ENCODE peak calls at places on chromosomes 4 and X, in seven cellular contexts. M, P, I, O, F, T and U are unnamed samples.

GRCh38 chrX:51894697-51895336 is 1.4 kb downstream of the MAGED1 start:
- DNase-seq in O (peak), P (peak), M (peak), T (peak), F (no peak), I (no peak), U (no peak)

GRCh38 chr4:145097821-145098674 is at the start of the genes ABCE1 and ANAPC10:
- DNase-seq in I (peak), P (peak), O (peak), M (peak), F (peak), T (peak), U (peak)

GRCh38 chr4:6126971-6127745 is 73.2 kb downstream of the JAKMIP1 start:
- DNase-seq in O (no peak), F (no peak), I (no peak), P (no peak), M (no peak), T (no peak), U (no peak)

GRCh38 chr4:155954939-155955338 is 1.3 kb upstream of the CTSO start:
- DNase-seq in T (no peak), I (no peak), M (peak), F (no peak), O (no peak), P (no peak), U (no peak)

GRCh38 chrX:16587776-16588175 is 62.2 kb upstream of the S100G start:
- DNase-seq in T (no peak), I (peak), M (no peak), F (no peak), O (no peak), P (no peak), U (peak)

GRCh38 chr4:186702297-186702696 is 21.4 kb downstream of the FAT1 start:
- DNase-seq in T (no peak), O (no peak), P (no peak), M (no peak), I (no peak), F (no peak), U (no peak)

GRCh38 chr4:25575581-25575980 is 80.1 kb upstream of the SLC34A2 start:
- DNase-seq in O (no peak), M (no peak), T (no peak), F (no peak), P (no peak), I (no peak), U (no peak)

GRCh38 chr4:38117614-38118013 is 157.4 kb downstream of the PTTG2 start:
- DNase-seq in M (no peak), P (no peak), T (no peak), O (no peak), I (no peak), F (no peak), U (no peak)

GRCh38 chr4:879730-880079 is 52.4 kb downstream of the GAK start:
- DNase-seq in T (no peak), F (no peak), I (no peak), P (no peak), M (no peak), O (no peak), U (no peak)

GRCh38 chr4:99117876-99118693 is 26.0 kb downstream of the ADH4 start:
- DNase-seq in F (no peak), M (peak), T (peak), I (peak), O (no peak), P (no peak), U (no peak)

GRCh38 chr4:94947681-94948108 is 189.9 kb downstream of the BMPR1B start:
- DNase-seq in T (peak), I (peak), O (peak), P (no peak), M (no peak), F (peak), U (peak)

GRCh38 chr4:164239976-164240375 is 514.0 kb upstream of the SMIM31 start:
- DNase-seq in P (peak), I (peak), O (no peak), T (no peak), M (no peak), F (no peak), U (no peak)

GRCh38 chr4:7388627-7389026 is 46.1 kb downstream of the PSAPL1 start:
- DNase-seq in F (no peak), T (no peak), M (no peak), P (no peak), I (no peak), O (no peak), U (no peak)

GRCh38 chr4:185213829-185214228 is 4.4 kb downstream of the SNX25 start:
- DNase-seq in P (no peak), F (no peak), O (no peak), T (no peak), M (no peak), I (no peak), U (no peak)

DNA sequence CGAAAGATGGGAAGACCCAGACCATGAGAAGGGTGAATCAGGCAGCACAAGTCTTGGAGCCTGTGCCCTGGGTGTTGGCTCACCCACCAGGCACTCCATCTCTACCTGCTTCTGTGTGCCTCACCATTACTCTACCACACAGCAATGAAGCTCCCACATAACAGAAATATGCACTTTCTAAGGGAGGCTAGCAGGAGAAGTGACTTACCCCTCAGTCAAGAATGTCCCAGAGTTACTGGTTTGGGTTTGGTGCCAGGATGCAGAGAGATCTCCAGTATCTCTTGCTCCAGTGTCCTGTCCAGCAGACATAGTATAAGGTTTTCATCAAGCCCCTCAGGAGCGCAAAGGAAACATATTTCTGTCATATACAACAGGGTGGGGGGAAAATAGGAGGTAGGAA is 11.3 kb upstream of the RAB40A start:
- DNase-seq in P (no peak), T (no peak), F (no peak), I (no peak), M (no peak), O (no peak), U (no peak)
- H2AFZ ChIP-seq in P (no peak), T (no peak), F (no peak), I (no peak), M (no peak), O (no peak), U (no peak)

DNA sequence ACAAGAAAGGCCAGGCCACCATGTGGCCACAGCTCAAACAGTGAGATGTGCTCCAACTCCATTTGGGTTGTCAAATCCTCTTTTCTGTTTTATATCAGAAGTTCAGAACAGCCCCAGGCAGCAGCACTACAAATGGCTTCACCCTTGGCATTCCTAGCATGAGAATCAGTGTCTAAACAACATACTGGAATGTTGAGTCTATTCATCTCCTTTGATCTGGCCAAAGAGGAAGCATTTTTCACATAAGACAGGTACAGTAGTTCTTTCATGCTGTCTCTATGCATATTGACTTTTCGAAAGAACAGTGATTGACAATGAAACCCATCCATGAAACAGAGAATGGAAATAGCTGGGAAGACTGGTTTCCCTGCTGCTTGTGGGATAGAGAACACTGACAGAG is 289.5 kb downstream of the USP46 start:
- DNase-seq in O (no peak), M (no peak), F (no peak), T (peak), P (no peak), I (peak), U (peak)
- H2AFZ ChIP-seq in O (no peak), M (no peak), F (no peak), T (peak), P (no peak), I (no peak), U (no peak)

DNA sequence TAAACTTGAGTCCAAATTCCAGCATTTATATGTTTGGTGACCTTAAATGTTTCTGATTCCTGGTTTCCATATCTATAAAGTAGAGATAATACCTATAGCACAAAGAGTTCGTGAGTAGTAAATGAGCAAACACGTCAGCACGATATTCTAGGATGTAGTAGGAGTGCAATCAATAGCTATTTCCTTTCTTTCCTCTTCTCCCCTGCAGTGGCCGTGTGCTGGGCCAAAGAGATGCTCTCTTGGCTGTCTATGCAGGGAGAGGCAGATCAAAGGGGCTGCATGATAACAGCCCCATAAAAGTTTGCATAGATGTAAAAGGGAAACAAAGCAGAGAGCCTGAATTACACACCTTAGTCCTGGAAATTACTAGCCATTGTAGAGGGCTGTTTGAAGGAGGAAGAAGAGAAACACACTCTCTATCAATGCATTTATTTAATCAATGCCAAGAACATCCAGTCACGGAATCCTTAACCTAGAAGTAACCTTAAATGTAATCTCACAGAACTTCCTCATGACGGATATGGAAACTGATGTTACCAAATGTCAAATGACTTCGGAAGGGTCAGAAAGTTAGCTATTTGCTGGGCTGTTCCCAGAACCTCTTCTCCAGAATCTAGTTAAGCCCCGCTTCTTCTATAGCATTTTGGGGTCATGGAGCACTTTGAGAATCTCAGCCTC is 35.5 kb upstream of the PLAC8 start:
- DNase-seq in P (no peak), O (no peak), I (no peak), M (no peak), T (no peak), F (no peak), U (no peak)
- H2AFZ ChIP-seq in P (no peak), O (no peak), I (no peak), M (no peak), T (no peak), F (no peak), U (peak)

GRCh38 chr4:123547818-123548200 is 151.2 kb downstream of the SPRY1 start:
- DNase-seq in M (no peak), I (no peak), O (no peak), T (no peak), P (no peak), F (no peak), U (no peak)

GRCh38 chr4:123547167-123547817 is 150.7 kb downstream of the SPRY1 start:
- DNase-seq in T (peak), I (peak), O (peak), M (no peak), P (no peak), F (peak), U (peak)

GRCh38 chr4:123546661-123547060 is 150.1 kb downstream of the SPRY1 start:
- DNase-seq in F (no peak), M (no peak), I (no peak), P (no peak), O (no peak), T (peak), U (no peak)

GRCh38 chr4:123545569-123546122 is 149.1 kb downstream of the SPRY1 start:
- DNase-seq in M (no peak), T (peak), O (no peak), I (no peak), P (peak), F (no peak), U (no peak)

GRCh38 chr4:123546123-123546654 is 149.6 kb downstream of the SPRY1 start:
- DNase-seq in O (no peak), F (no peak), T (no peak), P (no peak), I (no peak), M (no peak), U (no peak)
- H2AFZ ChIP-seq in O (peak), F (no peak), T (peak), P (no peak), I (peak), M (no peak), U (peak)

GRCh38 chr4:90025248-90025647 is 101.9 kb upstream of the CCSER1 start:
- DNase-seq in T (peak), I (peak), P (no peak), M (peak), F (no peak), O (no peak), U (peak)

GRCh38 chr4:90030202-90030601 is 97.0 kb upstream of the CCSER1 start:
- DNase-seq in F (no peak), T (no peak), P (no peak), O (no peak), M (no peak), I (no peak), U (no peak)

GRCh38 chr4:90028460-90028859 is 98.7 kb upstream of the CCSER1 start:
- DNase-seq in T (no peak), P (no peak), I (no peak), O (no peak), F (no peak), M (no peak), U (no peak)

GRCh38 chr4:90027565-90027964 is 99.6 kb upstream of the CCSER1 start:
- DNase-seq in I (no peak), F (no peak), O (no peak), P (no peak), T (no peak), M (no peak), U (no peak)

DNA sequence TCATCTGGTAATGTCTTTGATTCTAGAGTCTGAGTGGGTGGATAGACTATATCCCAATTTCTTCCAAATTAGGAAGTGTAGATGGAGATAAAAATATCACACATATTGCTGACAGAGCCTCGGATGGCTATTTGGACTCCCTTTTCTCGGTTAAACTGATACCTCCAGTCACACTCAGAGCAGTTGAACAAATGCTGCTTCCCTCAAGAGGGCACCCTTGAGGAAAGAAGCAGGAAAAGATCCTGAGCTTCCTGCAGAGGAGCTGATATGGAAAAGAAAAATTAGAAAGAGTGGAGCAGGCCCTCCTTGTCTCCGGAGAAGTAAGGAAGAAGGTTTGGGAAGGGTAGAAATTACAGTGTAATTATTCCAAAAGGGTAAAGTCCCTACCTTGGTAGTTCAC is 96.2 kb upstream of the CCSER1 start:
- DNase-seq in I (peak), P (no peak), T (peak), M (no peak), O (peak), F (no peak), U (peak)
- H2AFZ ChIP-seq in I (no peak), P (no peak), T (no peak), M (no peak), O (peak), F (no peak), U (no peak)

DNA sequence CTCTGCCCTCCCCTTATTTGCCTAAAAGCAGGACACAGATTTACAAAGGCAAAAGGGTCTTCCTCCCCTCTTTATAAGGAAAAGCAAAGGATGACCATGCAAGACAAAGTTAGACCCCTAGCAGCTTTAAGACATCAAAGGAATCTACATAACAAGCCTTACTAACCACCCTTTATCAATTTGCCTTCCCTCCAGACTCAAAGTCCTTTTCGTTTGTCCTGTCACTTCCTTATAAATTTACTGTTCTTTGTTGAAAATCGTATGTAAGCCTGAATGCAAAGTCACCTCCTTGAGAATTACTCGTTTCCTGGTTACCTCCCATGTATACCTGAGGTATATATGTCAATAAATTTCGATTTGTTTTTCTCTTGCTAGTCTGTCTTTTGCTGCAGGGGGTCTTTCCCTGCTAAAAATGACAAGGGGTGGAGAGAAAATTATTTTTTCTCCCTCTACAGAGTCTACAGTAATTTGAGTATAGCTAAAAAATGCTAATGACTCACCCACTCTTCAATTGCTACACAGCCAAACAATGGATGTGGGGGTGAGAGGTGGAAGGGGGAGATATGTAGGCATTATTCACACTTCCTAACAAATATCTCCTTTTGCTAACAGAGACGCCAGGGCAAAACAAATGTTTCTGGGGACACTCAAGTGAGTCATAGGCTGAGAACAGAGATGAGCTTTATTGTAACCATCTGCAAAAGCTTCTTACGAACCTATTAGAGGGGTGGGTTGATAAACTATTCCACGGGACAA is 13.2 kb downstream of the SCD5 start:
- DNase-seq in M (peak), F (peak), O (peak), I (peak), P (peak), T (peak), U (peak)
- H2AFZ ChIP-seq in M (no peak), F (peak), O (no peak), I (peak), P (peak), T (no peak), U (no peak)

DNA sequence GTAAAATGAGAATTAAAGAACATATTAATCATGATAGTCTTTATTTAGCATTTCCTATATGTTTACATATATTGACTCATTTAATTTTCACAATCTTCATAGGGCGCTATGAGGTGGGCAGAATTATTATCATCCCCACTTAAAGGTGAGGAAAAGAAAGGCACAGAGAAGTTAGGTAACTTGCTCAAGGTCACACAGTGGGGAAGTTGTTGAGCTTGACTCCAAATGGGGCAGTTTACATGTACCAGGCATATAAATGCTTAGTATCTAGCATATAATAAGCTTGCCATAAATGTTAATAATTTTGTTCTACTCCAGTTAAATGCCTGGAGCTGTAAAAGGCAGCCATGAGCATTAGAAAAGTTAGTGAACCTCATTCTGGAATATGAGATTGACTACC is 1.5 kb downstream of the CMC4 start:
- DNase-seq in M (no peak), O (no peak), F (no peak), I (no peak), P (no peak), T (no peak), U (no peak)
- H2AFZ ChIP-seq in M (no peak), O (no peak), F (no peak), I (no peak), P (no peak), T (no peak), U (no peak)

GRCh38 chr4:112515278-112516075 is 503 bp downstream of the NEUROG2 start:
- DNase-seq in I (peak), F (peak), T (peak), P (peak), M (no peak), O (peak), U (peak)
- H2AFZ ChIP-seq in I (peak), F (peak), T (peak), P (peak), M (peak), O (no peak), U (peak)